ENCODE peak calls at places on chromosome 9, in nine cellular contexts. One of them, this sample, is unnamed.

GRCh38 chr9:68895741-68896478 is 118.0 kb downstream of the PRKACG start:
- DNase-seq in GM12865: peak
- DNase-seq in cardiac muscle cell: no peak
- DNase-seq in HFFc6: no peak
- DNase-seq in fibroblast of mammary gland: peak
- DNase-seq in progenitor cell of endocrine pancreas: no peak
- DNase-seq in colonic mucosa: no peak
- DNase-seq in coronary artery: no peak
- DNase-seq in GM20000: peak
- DNase-seq in this sample: no peak

GRCh38 chr9:1429328-1429727 is 379.2 kb downstream of the DMRT2 start:
- DNase-seq in GM20000: no peak
- DNase-seq in HFFc6: no peak
- DNase-seq in progenitor cell of endocrine pancreas: no peak
- DNase-seq in cardiac muscle cell: peak
- DNase-seq in colonic mucosa: no peak
- DNase-seq in coronary artery: no peak
- DNase-seq in fibroblast of mammary gland: peak
- DNase-seq in GM12865: peak
- DNase-seq in this sample: no peak

GRCh38 chr9:132646726-132647125 is 23.1 kb downstream of the DDX31 start:
- DNase-seq in progenitor cell of endocrine pancreas: no peak
- DNase-seq in HFFc6: no peak
- DNase-seq in GM12865: no peak
- DNase-seq in cardiac muscle cell: no peak
- DNase-seq in coronary artery: no peak
- DNase-seq in colonic mucosa: no peak
- DNase-seq in GM20000: no peak
- DNase-seq in fibroblast of mammary gland: peak
- DNase-seq in this sample: no peak

GRCh38 chr9:15086096-15087030 is 176.1 kb upstream of the FREM1 start:
- DNase-seq in GM12865: no peak
- DNase-seq in colonic mucosa: no peak
- DNase-seq in fibroblast of mammary gland: peak
- DNase-seq in coronary artery: no peak
- DNase-seq in GM20000: no peak
- DNase-seq in HFFc6: no peak
- DNase-seq in cardiac muscle cell: no peak
- DNase-seq in progenitor cell of endocrine pancreas: no peak
- DNase-seq in this sample: no peak

GRCh38 chr9:133114451-133114885 is 6.6 kb downstream of the RALGDS start:
- DNase-seq in GM12865: no peak
- DNase-seq in progenitor cell of endocrine pancreas: no peak
- DNase-seq in GM20000: no peak
- DNase-seq in cardiac muscle cell: no peak
- DNase-seq in HFFc6: peak
- DNase-seq in fibroblast of mammary gland: no peak
- DNase-seq in colonic mucosa: no peak
- DNase-seq in coronary artery: no peak
- DNase-seq in this sample: no peak

GRCh38 chr9:121754655-121755436 is 103.4 kb downstream of the DAB2IP start:
- DNase-seq in HFFc6: no peak
- DNase-seq in progenitor cell of endocrine pancreas: no peak
- DNase-seq in coronary artery: no peak
- DNase-seq in fibroblast of mammary gland: no peak
- DNase-seq in colonic mucosa: no peak
- DNase-seq in GM20000: no peak
- DNase-seq in GM12865: no peak
- DNase-seq in cardiac muscle cell: no peak
- DNase-seq in this sample: no peak

GRCh38 chr9:110030632-110031031 is 177.3 kb downstream of the C9orf152 start:
- DNase-seq in GM12865: no peak
- DNase-seq in coronary artery: no peak
- DNase-seq in fibroblast of mammary gland: peak
- DNase-seq in GM20000: no peak
- DNase-seq in colonic mucosa: no peak
- DNase-seq in progenitor cell of endocrine pancreas: no peak
- DNase-seq in HFFc6: peak
- DNase-seq in cardiac muscle cell: no peak
- DNase-seq in this sample: no peak

GRCh38 chr9:21095561-21095960 is 17.8 kb upstream of the IFNB1 start:
- DNase-seq in GM20000: no peak
- DNase-seq in cardiac muscle cell: no peak
- DNase-seq in colonic mucosa: no peak
- DNase-seq in HFFc6: peak
- DNase-seq in GM12865: no peak
- DNase-seq in fibroblast of mammary gland: no peak
- DNase-seq in progenitor cell of endocrine pancreas: no peak
- DNase-seq in coronary artery: no peak
- DNase-seq in this sample: no peak

GRCh38 chr9:6567140-6567591 is 78.4 kb downstream of the GLDC start:
- DNase-seq in HFFc6: peak
- DNase-seq in GM12865: no peak
- DNase-seq in GM20000: no peak
- DNase-seq in progenitor cell of endocrine pancreas: no peak
- DNase-seq in coronary artery: no peak
- DNase-seq in fibroblast of mammary gland: peak
- DNase-seq in colonic mucosa: no peak
- DNase-seq in cardiac muscle cell: no peak
- DNase-seq in this sample: no peak

GRCh38 chr9:122837266-122837850 is 9.0 kb upstream of the PDCL start:
- DNase-seq in colonic mucosa: no peak
- DNase-seq in cardiac muscle cell: no peak
- DNase-seq in coronary artery: no peak
- DNase-seq in GM20000: no peak
- DNase-seq in progenitor cell of endocrine pancreas: no peak
- DNase-seq in fibroblast of mammary gland: no peak
- DNase-seq in GM12865: no peak
- DNase-seq in HFFc6: no peak
- DNase-seq in this sample: no peak

GRCh38 chr9:130426883-130427282 is 17.9 kb upstream of the ASS1 start:
- DNase-seq in HFFc6: peak
- DNase-seq in coronary artery: no peak
- DNase-seq in progenitor cell of endocrine pancreas: no peak
- DNase-seq in GM20000: no peak
- DNase-seq in GM12865: no peak
- DNase-seq in colonic mucosa: peak
- DNase-seq in fibroblast of mammary gland: peak
- DNase-seq in cardiac muscle cell: no peak
- DNase-seq in this sample: no peak

GRCh38 chr9:83457005-83457404 is 81.2 kb downstream of the FRMD3 start:
- DNase-seq in coronary artery: no peak
- DNase-seq in GM20000: no peak
- DNase-seq in fibroblast of mammary gland: no peak
- DNase-seq in colonic mucosa: no peak
- DNase-seq in GM12865: no peak
- DNase-seq in HFFc6: no peak
- DNase-seq in progenitor cell of endocrine pancreas: no peak
- DNase-seq in cardiac muscle cell: no peak
- DNase-seq in this sample: no peak

GRCh38 chr9:127555830-127556820 is 56.0 kb upstream of the STXBP1 start:
- DNase-seq in colonic mucosa: peak
- DNase-seq in progenitor cell of endocrine pancreas: no peak
- DNase-seq in fibroblast of mammary gland: peak
- DNase-seq in HFFc6: peak
- DNase-seq in coronary artery: no peak
- DNase-seq in GM20000: no peak
- DNase-seq in GM12865: peak
- DNase-seq in cardiac muscle cell: no peak
- DNase-seq in this sample: no peak

GRCh38 chr9:133113928-133114351 is 7.1 kb downstream of the RALGDS start:
- DNase-seq in cardiac muscle cell: peak
- DNase-seq in colonic mucosa: no peak
- DNase-seq in GM20000: no peak
- DNase-seq in GM12865: no peak
- DNase-seq in progenitor cell of endocrine pancreas: no peak
- DNase-seq in fibroblast of mammary gland: no peak
- DNase-seq in coronary artery: no peak
- DNase-seq in HFFc6: no peak
- DNase-seq in this sample: no peak

GRCh38 chr9:3367185-3367584 is 158.6 kb downstream of the RFX3 start:
- DNase-seq in cardiac muscle cell: no peak
- DNase-seq in GM12865: no peak
- DNase-seq in fibroblast of mammary gland: no peak
- DNase-seq in GM20000: no peak
- DNase-seq in coronary artery: no peak
- DNase-seq in colonic mucosa: no peak
- DNase-seq in HFFc6: no peak
- DNase-seq in progenitor cell of endocrine pancreas: no peak
- DNase-seq in this sample: no peak

GRCh38 chr9:80382523-80382922 is 810.8 kb downstream of the TLE4 start:
- DNase-seq in GM12865: no peak
- DNase-seq in progenitor cell of endocrine pancreas: no peak
- DNase-seq in cardiac muscle cell: no peak
- DNase-seq in HFFc6: no peak
- DNase-seq in coronary artery: no peak
- DNase-seq in colonic mucosa: no peak
- DNase-seq in fibroblast of mammary gland: no peak
- DNase-seq in GM20000: no peak
- DNase-seq in this sample: no peak

GRCh38 chr9:98801969-98802371 is 5.5 kb upstream of the GALNT12 start:
- DNase-seq in GM20000: no peak
- DNase-seq in GM12865: no peak
- DNase-seq in cardiac muscle cell: no peak
- DNase-seq in colonic mucosa: no peak
- DNase-seq in fibroblast of mammary gland: peak
- DNase-seq in HFFc6: no peak
- DNase-seq in progenitor cell of endocrine pancreas: no peak
- DNase-seq in coronary artery: no peak
- DNase-seq in this sample: no peak

GRCh38 chr9:127538849-127539258 is 73.2 kb upstream of the STXBP1 start:
- DNase-seq in GM20000: no peak
- DNase-seq in GM12865: no peak
- DNase-seq in fibroblast of mammary gland: peak
- DNase-seq in HFFc6: peak
- DNase-seq in colonic mucosa: no peak
- DNase-seq in progenitor cell of endocrine pancreas: no peak
- DNase-seq in cardiac muscle cell: no peak
- DNase-seq in coronary artery: no peak
- DNase-seq in this sample: no peak

GRCh38 chr9:88738708-88739107 is 203.7 kb downstream of the NXNL2 start:
- DNase-seq in fibroblast of mammary gland: peak
- DNase-seq in colonic mucosa: no peak
- DNase-seq in progenitor cell of endocrine pancreas: no peak
- DNase-seq in coronary artery: no peak
- DNase-seq in cardiac muscle cell: no peak
- DNase-seq in HFFc6: peak
- DNase-seq in GM20000: no peak
- DNase-seq in GM12865: no peak
- DNase-seq in this sample: no peak

GRCh38 chr9:90420211-90420610 is 222.4 kb downstream of the DIRAS2 start:
- DNase-seq in colonic mucosa: no peak
- DNase-seq in cardiac muscle cell: no peak
- DNase-seq in HFFc6: no peak
- DNase-seq in coronary artery: no peak
- DNase-seq in GM12865: no peak
- DNase-seq in fibroblast of mammary gland: no peak
- DNase-seq in GM20000: no peak
- DNase-seq in progenitor cell of endocrine pancreas: no peak
- DNase-seq in this sample: no peak
- TF ChIP-seq CTCF in colonic mucosa: no peak
- TF ChIP-seq CTCF in cardiac muscle cell: no peak
- TF ChIP-seq CTCF in HFFc6: no peak
- TF ChIP-seq CTCF in coronary artery: no peak
- TF ChIP-seq CTCF in GM12865: no peak
- TF ChIP-seq CTCF in fibroblast of mammary gland: no peak
- TF ChIP-seq CTCF in GM20000: no peak
- TF ChIP-seq CTCF in progenitor cell of endocrine pancreas: no peak
- TF ChIP-seq CTCF in this sample: no peak

GRCh38 chr9:91433180-91433579 is 9.5 kb upstream of the NFIL3 start:
- DNase-seq in cardiac muscle cell: peak
- DNase-seq in fibroblast of mammary gland: peak
- DNase-seq in GM12865: peak
- DNase-seq in colonic mucosa: peak
- DNase-seq in coronary artery: no peak
- DNase-seq in HFFc6: peak
- DNase-seq in progenitor cell of endocrine pancreas: no peak
- DNase-seq in GM20000: peak
- DNase-seq in this sample: no peak
- TF ChIP-seq CTCF in cardiac muscle cell: peak
- TF ChIP-seq CTCF in fibroblast of mammary gland: peak
- TF ChIP-seq CTCF in GM12865: peak
- TF ChIP-seq CTCF in colonic mucosa: peak
- TF ChIP-seq CTCF in coronary artery: peak
- TF ChIP-seq CTCF in HFFc6: peak
- TF ChIP-seq CTCF in progenitor cell of endocrine pancreas: peak
- TF ChIP-seq CTCF in GM20000: peak
- TF ChIP-seq CTCF in this sample: peak

GRCh38 chr9:137368431-137369110 is 54.4 kb downstream of the EXD3 start:
- DNase-seq in GM12865: no peak
- DNase-seq in coronary artery: peak
- DNase-seq in fibroblast of mammary gland: no peak
- DNase-seq in cardiac muscle cell: no peak
- DNase-seq in colonic mucosa: no peak
- DNase-seq in HFFc6: no peak
- DNase-seq in progenitor cell of endocrine pancreas: no peak
- DNase-seq in GM20000: no peak
- DNase-seq in this sample: no peak

GRCh38 chr9:137366445-137366810 is 56.5 kb downstream of the EXD3 start:
- DNase-seq in coronary artery: no peak
- DNase-seq in colonic mucosa: no peak
- DNase-seq in GM12865: no peak
- DNase-seq in HFFc6: no peak
- DNase-seq in GM20000: no peak
- DNase-seq in fibroblast of mammary gland: no peak
- DNase-seq in cardiac muscle cell: no peak
- DNase-seq in progenitor cell of endocrine pancreas: no peak
- DNase-seq in this sample: no peak

GRCh38 chr9:137366891-137367381 is 56.0 kb downstream of the EXD3 start:
- DNase-seq in progenitor cell of endocrine pancreas: no peak
- DNase-seq in GM12865: no peak
- DNase-seq in HFFc6: no peak
- DNase-seq in GM20000: no peak
- DNase-seq in colonic mucosa: no peak
- DNase-seq in cardiac muscle cell: no peak
- DNase-seq in coronary artery: peak
- DNase-seq in fibroblast of mammary gland: no peak
- DNase-seq in this sample: no peak

GRCh38 chr9:137369111-137369787 is 53.7 kb downstream of the EXD3 start:
- DNase-seq in HFFc6: no peak
- DNase-seq in GM12865: no peak
- DNase-seq in coronary artery: peak
- DNase-seq in cardiac muscle cell: no peak
- DNase-seq in progenitor cell of endocrine pancreas: no peak
- DNase-seq in colonic mucosa: no peak
- DNase-seq in fibroblast of mammary gland: no peak
- DNase-seq in GM20000: no peak
- DNase-seq in this sample: no peak

GRCh38 chr9:137367506-137368430 is 55.2 kb downstream of the EXD3 start:
- DNase-seq in GM20000: no peak
- DNase-seq in progenitor cell of endocrine pancreas: no peak
- DNase-seq in colonic mucosa: no peak
- DNase-seq in GM12865: no peak
- DNase-seq in cardiac muscle cell: no peak
- DNase-seq in fibroblast of mammary gland: no peak
- DNase-seq in coronary artery: peak
- DNase-seq in HFFc6: no peak
- DNase-seq in this sample: no peak
- TF ChIP-seq CTCF in GM20000: no peak
- TF ChIP-seq CTCF in progenitor cell of endocrine pancreas: no peak
- TF ChIP-seq CTCF in colonic mucosa: no peak
- TF ChIP-seq CTCF in GM12865: no peak
- TF ChIP-seq CTCF in cardiac muscle cell: no peak
- TF ChIP-seq CTCF in fibroblast of mammary gland: no peak
- TF ChIP-seq CTCF in coronary artery: no peak
- TF ChIP-seq CTCF in HFFc6: no peak
- TF ChIP-seq CTCF in this sample: no peak

GRCh38 chr9:108410161-108410560 is 445.6 kb downstream of the ACTL7B start:
- DNase-seq in fibroblast of mammary gland: no peak
- DNase-seq in GM12865: no peak
- DNase-seq in cardiac muscle cell: no peak
- DNase-seq in GM20000: no peak
- DNase-seq in progenitor cell of endocrine pancreas: no peak
- DNase-seq in colonic mucosa: no peak
- DNase-seq in coronary artery: no peak
- DNase-seq in HFFc6: no peak
- DNase-seq in this sample: no peak
- TF ChIP-seq CTCF in fibroblast of mammary gland: no peak
- TF ChIP-seq CTCF in GM12865: no peak
- TF ChIP-seq CTCF in cardiac muscle cell: no peak
- TF ChIP-seq CTCF in GM20000: no peak
- TF ChIP-seq CTCF in progenitor cell of endocrine pancreas: no peak
- TF ChIP-seq CTCF in colonic mucosa: no peak
- TF ChIP-seq CTCF in coronary artery: no peak
- TF ChIP-seq CTCF in HFFc6: peak
- TF ChIP-seq CTCF in this sample: no peak